ENCODE peak calls at places on chromosomes 2 and 18, in six cellular contexts. One of them, this sample, is unnamed.

GRCh38 chr2:167135691-167136090 is 247.4 kb downstream of the XIRP2 start:
- DNase-seq in foreskin fibroblast: peak
- DNase-seq in body of pancreas: no peak
- DNase-seq in hypothalamus: no peak
- DNase-seq in WTC11: no peak
- DNase-seq in mesendoderm: no peak
- DNase-seq in this sample: no peak

GRCh38 chr2:52097076-52097475 is 1065.1 kb upstream of the NRXN1 start:
- DNase-seq in foreskin fibroblast: no peak
- DNase-seq in body of pancreas: no peak
- DNase-seq in hypothalamus: no peak
- DNase-seq in WTC11: no peak
- DNase-seq in mesendoderm: no peak
- DNase-seq in this sample: no peak

GRCh38 chr2:46849080-46849715 is 66.4 kb downstream of the MCFD2 start:
- DNase-seq in foreskin fibroblast: no peak
- DNase-seq in body of pancreas: peak
- DNase-seq in hypothalamus: no peak
- DNase-seq in WTC11: no peak
- DNase-seq in mesendoderm: no peak
- DNase-seq in this sample: no peak

GRCh38 chr2:236735742-236736360 is 166.2 kb downstream of the ACKR3 start:
- DNase-seq in foreskin fibroblast: no peak
- DNase-seq in body of pancreas: no peak
- DNase-seq in hypothalamus: no peak
- DNase-seq in WTC11: no peak
- DNase-seq in mesendoderm: no peak
- DNase-seq in this sample: no peak

GRCh38 chr18:3528251-3528650 is 78.3 kb downstream of the TGIF1 start:
- DNase-seq in foreskin fibroblast: no peak
- DNase-seq in body of pancreas: no peak
- DNase-seq in hypothalamus: no peak
- DNase-seq in WTC11: no peak
- DNase-seq in mesendoderm: no peak
- DNase-seq in this sample: no peak

GRCh38 chr2:144477281-144477942 is 42.5 kb downstream of the ZEB2 start:
- DNase-seq in foreskin fibroblast: no peak
- DNase-seq in body of pancreas: no peak
- DNase-seq in hypothalamus: no peak
- DNase-seq in WTC11: no peak
- DNase-seq in mesendoderm: no peak
- DNase-seq in this sample: no peak

GRCh38 chr2:227479865-227480475 is 8.0 kb downstream of the AGFG1 start:
- DNase-seq in foreskin fibroblast: peak
- DNase-seq in body of pancreas: no peak
- DNase-seq in hypothalamus: no peak
- DNase-seq in WTC11: no peak
- DNase-seq in mesendoderm: no peak
- DNase-seq in this sample: no peak

GRCh38 chr2:172639823-172640222 is 83.9 kb downstream of the PDK1 start:
- DNase-seq in foreskin fibroblast: peak
- DNase-seq in body of pancreas: no peak
- DNase-seq in hypothalamus: no peak
- DNase-seq in WTC11: no peak
- DNase-seq in mesendoderm: no peak
- DNase-seq in this sample: peak

GRCh38 chr2:2656046-2656715 is 325.1 kb upstream of the MYT1L start:
- DNase-seq in foreskin fibroblast: no peak
- DNase-seq in body of pancreas: no peak
- DNase-seq in hypothalamus: peak
- DNase-seq in WTC11: no peak
- DNase-seq in mesendoderm: no peak
- DNase-seq in this sample: no peak

GRCh38 chr2:206983156-206983875 is 44.0 kb downstream of the CPO start:
- DNase-seq in foreskin fibroblast: peak
- DNase-seq in body of pancreas: no peak
- DNase-seq in hypothalamus: no peak
- DNase-seq in WTC11: no peak
- DNase-seq in mesendoderm: no peak
- DNase-seq in this sample: peak

GRCh38 chr2:159612255-159612901 is 4.0 kb downstream of the BAZ2B start:
- DNase-seq in foreskin fibroblast: no peak
- DNase-seq in body of pancreas: no peak
- DNase-seq in hypothalamus: no peak
- DNase-seq in WTC11: no peak
- DNase-seq in mesendoderm: peak
- DNase-seq in this sample: no peak

GRCh38 chr18:2104620-2105462 is 466.5 kb downstream of the METTL4 start:
- DNase-seq in foreskin fibroblast: peak
- DNase-seq in body of pancreas: peak
- DNase-seq in hypothalamus: no peak
- DNase-seq in WTC11: peak
- DNase-seq in mesendoderm: peak
- DNase-seq in this sample: no peak

GRCh38 chr2:160634436-160634835 is 140.8 kb upstream of the RBMS1 start:
- DNase-seq in foreskin fibroblast: no peak
- DNase-seq in body of pancreas: no peak
- DNase-seq in hypothalamus: no peak
- DNase-seq in WTC11: no peak
- DNase-seq in mesendoderm: peak
- DNase-seq in this sample: no peak

GRCh38 chr2:168439536-168439935 is 16.5 kb upstream of the CERS6 start:
- DNase-seq in foreskin fibroblast: peak
- DNase-seq in body of pancreas: no peak
- DNase-seq in hypothalamus: no peak
- DNase-seq in WTC11: no peak
- DNase-seq in mesendoderm: no peak
- DNase-seq in this sample: no peak

GRCh38 chr2:50922506-50922905 is 109.4 kb downstream of the NRXN1 start:
- DNase-seq in foreskin fibroblast: no peak
- DNase-seq in body of pancreas: no peak
- DNase-seq in hypothalamus: no peak
- DNase-seq in WTC11: no peak
- DNase-seq in mesendoderm: no peak
- DNase-seq in this sample: no peak

GRCh38 chr18:2096581-2096980 is 474.7 kb downstream of the METTL4 start:
- DNase-seq in foreskin fibroblast: no peak
- DNase-seq in body of pancreas: no peak
- DNase-seq in hypothalamus: no peak
- DNase-seq in WTC11: no peak
- DNase-seq in mesendoderm: peak
- DNase-seq in this sample: no peak

GRCh38 chr2:218566296-218566695 is 1.9 kb downstream of the USP37 start:
- DNase-seq in foreskin fibroblast: no peak
- DNase-seq in body of pancreas: no peak
- DNase-seq in hypothalamus: no peak
- DNase-seq in WTC11: no peak
- DNase-seq in mesendoderm: no peak
- DNase-seq in this sample: no peak

GRCh38 chr2:119283873-119284331 is 60.3 kb downstream of the STEAP3 start:
- DNase-seq in foreskin fibroblast: peak
- DNase-seq in body of pancreas: peak
- DNase-seq in hypothalamus: peak
- DNase-seq in WTC11: no peak
- DNase-seq in mesendoderm: no peak
- DNase-seq in this sample: peak

GRCh38 chr2:168345601-168346000 is 98.2 kb upstream of the STK39 start:
- DNase-seq in foreskin fibroblast: no peak
- DNase-seq in body of pancreas: no peak
- DNase-seq in hypothalamus: no peak
- DNase-seq in WTC11: no peak
- DNase-seq in mesendoderm: no peak
- DNase-seq in this sample: no peak

GRCh38 chr2:47041065-47041464 is 114.0 kb downstream of the STPG4 start:
- DNase-seq in foreskin fibroblast: peak
- DNase-seq in body of pancreas: no peak
- DNase-seq in hypothalamus: no peak
- DNase-seq in WTC11: no peak
- DNase-seq in mesendoderm: no peak
- DNase-seq in this sample: no peak